ENCODE peak calls at places on chromosome X, in eight cellular contexts. One of them, this sample, is unnamed.

GRCh38 chrX:26442340-26442739 is 226.4 kb downstream of the MAGEB5 start:
- DNase-seq in left kidney: peak; percentile 47
- DNase-seq in GM20000: no peak
- DNase-seq in midbrain: peak; percentile 22
- DNase-seq in HT-29: peak; percentile 44
- DNase-seq in NCI-H187: no peak
- DNase-seq in amygdala: no peak
- DNase-seq in NCI-H2081: peak; percentile 10
- DNase-seq in this sample: peak; percentile 2

GRCh38 chrX:133776072-133776471 is 209.3 kb downstream of the GPC3 start:
- DNase-seq in midbrain: peak; percentile 2
- DNase-seq in NCI-H2081: peak; percentile 6
- DNase-seq in left kidney: no peak
- DNase-seq in NCI-H187: no peak
- DNase-seq in amygdala: no peak
- DNase-seq in HT-29: peak; percentile 49
- DNase-seq in GM20000: no peak
- DNase-seq in this sample: no peak

GRCh38 chrX:104098151-104098808 is 14.0 kb upstream of the ZCCHC18 start:
- DNase-seq in left kidney: peak; percentile 76
- DNase-seq in midbrain: peak; percentile 78
- DNase-seq in amygdala: peak; percentile 16
- DNase-seq in NCI-H2081: peak; percentile 69
- DNase-seq in HT-29: peak; percentile 79
- DNase-seq in GM20000: peak; percentile 27
- DNase-seq in NCI-H187: peak; percentile 16
- DNase-seq in this sample: peak; percentile 89

GRCh38 chrX:15909605-15910004 is 55.0 kb upstream of the AP1S2 start:
- DNase-seq in HT-29: no peak
- DNase-seq in midbrain: no peak
- DNase-seq in NCI-H187: no peak
- DNase-seq in NCI-H2081: no peak
- DNase-seq in left kidney: no peak
- DNase-seq in GM20000: no peak
- DNase-seq in amygdala: no peak
- DNase-seq in this sample: no peak

GRCh38 chrX:57771689-57772088 is 91.6 kb upstream of the NLRP2B start:
- DNase-seq in GM20000: no peak
- DNase-seq in NCI-H2081: no peak
- DNase-seq in amygdala: no peak
- DNase-seq in HT-29: no peak
- DNase-seq in NCI-H187: no peak
- DNase-seq in left kidney: no peak
- DNase-seq in midbrain: no peak
- DNase-seq in this sample: no peak

GRCh38 chrX:24025741-24026402 is 1.1 kb downstream of the KLHL15 start:
- DNase-seq in midbrain: no peak
- DNase-seq in NCI-H2081: no peak
- DNase-seq in NCI-H187: no peak
- DNase-seq in left kidney: peak; percentile 75
- DNase-seq in HT-29: peak; percentile 11
- DNase-seq in GM20000: no peak
- DNase-seq in amygdala: peak; percentile 11
- DNase-seq in this sample: peak; percentile 16

GRCh38 chrX:133746593-133746992 is 238.8 kb downstream of the GPC3 start:
- DNase-seq in midbrain: no peak
- DNase-seq in amygdala: no peak
- DNase-seq in GM20000: no peak
- DNase-seq in NCI-H2081: no peak
- DNase-seq in NCI-H187: no peak
- DNase-seq in HT-29: no peak
- DNase-seq in left kidney: no peak
- DNase-seq in this sample: no peak

GRCh38 chrX:50812995-50813842 is 775 bp downstream of the SHROOM4 start:
- DNase-seq in amygdala: no peak
- DNase-seq in midbrain: no peak
- DNase-seq in GM20000: no peak
- DNase-seq in NCI-H2081: no peak
- DNase-seq in left kidney: peak; percentile 57
- DNase-seq in NCI-H187: no peak
- DNase-seq in HT-29: peak; percentile 38
- DNase-seq in this sample: no peak

GRCh38 chrX:20973038-20973437 is 401.2 kb upstream of the CNKSR2 start:
- DNase-seq in GM20000: no peak
- DNase-seq in NCI-H187: no peak
- DNase-seq in amygdala: no peak
- DNase-seq in midbrain: no peak
- DNase-seq in NCI-H2081: no peak
- DNase-seq in left kidney: no peak
- DNase-seq in HT-29: no peak
- DNase-seq in this sample: no peak

GRCh38 chrX:64330284-64330683 is 65.0 kb downstream of the MTMR8 start:
- DNase-seq in GM20000: no peak
- DNase-seq in midbrain: no peak
- DNase-seq in left kidney: no peak
- DNase-seq in NCI-H2081: no peak
- DNase-seq in NCI-H187: no peak
- DNase-seq in HT-29: no peak
- DNase-seq in amygdala: no peak
- DNase-seq in this sample: no peak

GRCh38 chrX:109155161-109155560 is 326.7 kb downstream of the GUCY2F start:
- DNase-seq in amygdala: no peak
- DNase-seq in NCI-H2081: no peak
- DNase-seq in NCI-H187: no peak
- DNase-seq in left kidney: no peak
- DNase-seq in midbrain: no peak
- DNase-seq in GM20000: no peak
- DNase-seq in HT-29: no peak
- DNase-seq in this sample: no peak

GRCh38 chrX:81280148-81280547 is 78.2 kb downstream of the SH3BGRL start:
- DNase-seq in amygdala: no peak
- DNase-seq in NCI-H187: no peak
- DNase-seq in NCI-H2081: no peak
- DNase-seq in midbrain: no peak
- DNase-seq in left kidney: no peak
- DNase-seq in GM20000: no peak
- DNase-seq in HT-29: no peak
- DNase-seq in this sample: no peak

This sample was measured in Ammon's horn.